ENCODE peak calls at places on chromosomes 2 and 18, in six cellular contexts. P is tibial nerve, D is prostate gland, Y is DND-41, T is neural progenitor cell, F is body of pancreas. R is an unnamed sample.
A peak's percentile ranks its signal among the peaks of the same experiment; 100 is the strongest.

GRCh38 chr2:6653281-6653750 is 212.4 kb downstream of the CMPK2 start:
- DNase-seq in P (no peak), D (no peak), Y (no peak), T (no peak), F (no peak), R (no peak)

GRCh38 chr2:129812654-129813053 is 166.8 kb upstream of the RAB6C start:
- DNase-seq in P (no peak), D (no peak), Y (no peak), T (no peak), F (no peak), R (no peak)

GRCh38 chr2:37585982-37586621 is 85.3 kb downstream of the CDC42EP3 start:
- DNase-seq in P (no peak), D (peak; percentile 40), Y (no peak), T (no peak), F (peak; percentile 50), R (peak; percentile 73)

GRCh38 chr18:79911009-79911870 is 40.2 kb downstream of the SLC66A2 start:
- DNase-seq in P (no peak), D (no peak), Y (no peak), T (peak; percentile 67), F (peak; percentile 1), R (no peak)

GRCh38 chr2:32248299-32248698 is 16.4 kb downstream of the NLRC4 start:
- DNase-seq in P (no peak), D (no peak), Y (no peak), T (no peak), F (no peak), R (no peak)

GRCh38 chr2:40210344-40210967 is 241.4 kb downstream of the SLC8A1 start:
- DNase-seq in P (no peak), D (no peak), Y (no peak), T (no peak), F (no peak), R (no peak)

GRCh38 chr2:47771211-47771610 is 11.7 kb upstream of the MSH6 start:
- DNase-seq in P (no peak), D (no peak), Y (no peak), T (no peak), F (peak; percentile 41), R (no peak)

GRCh38 chr18:79583426-79583825 is 96.2 kb upstream of the CTDP1 start:
- DNase-seq in P (peak; percentile 4), D (no peak), Y (no peak), T (no peak), F (no peak), R (no peak)

GRCh38 chr2:47016172-47016913 is 100.7 kb upstream of the MCFD2 start:
- DNase-seq in P (no peak), D (peak; percentile 46), Y (no peak), T (peak; percentile 51), F (peak; percentile 49), R (no peak)

GRCh38 chr2:95025406-95026319 is at the start of gene MAL:
- DNase-seq in P (no peak), D (no peak), Y (peak; percentile 82), T (peak; percentile 31), F (no peak), R (peak; percentile 51)

GRCh38 chr18:35982404-35983114 is 10.1 kb downstream of the RMP24 start:
- DNase-seq in P (no peak), D (no peak), Y (no peak), T (no peak), F (no peak), R (no peak)

GRCh38 chr18:80170395-80171094 is 61.5 kb downstream of the ADNP2 start:
- DNase-seq in P (no peak), D (no peak), Y (no peak), T (no peak), F (no peak), R (no peak)

GRCh38 chr2:223594259-223594658 is 7.9 kb downstream of the SCG2 start:
- DNase-seq in P (no peak), D (no peak), Y (no peak), T (no peak), F (no peak), R (no peak)

GRCh38 chr18:41695441-41695840 is 259.6 kb upstream of the PIK3C3 start:
- DNase-seq in P (no peak), D (no peak), Y (no peak), T (no peak), F (no peak), R (no peak)

GRCh38 chr2:145016711-145017110 is 496.8 kb upstream of the ZEB2 start:
- DNase-seq in P (no peak), D (peak; percentile 5), Y (no peak), T (no peak), F (no peak), R (no peak)

GRCh38 chr2:145018502-145018901 is 498.6 kb upstream of the ZEB2 start:
- DNase-seq in P (no peak), D (no peak), Y (no peak), T (no peak), F (no peak), R (no peak)

GRCh38 chr2:145015561-145015960 is 495.6 kb upstream of the ZEB2 start:
- DNase-seq in P (no peak), D (no peak), Y (no peak), T (peak; percentile 37), F (no peak), R (no peak)

GRCh38 chr2:145020139-145020538 is 500.2 kb upstream of the ZEB2 start:
- DNase-seq in P (no peak), D (no peak), Y (no peak), T (no peak), F (no peak), R (no peak)

GRCh38 chr2:145017149-145017548 is 497.2 kb upstream of the ZEB2 start:
- DNase-seq in P (no peak), D (no peak), Y (no peak), T (no peak), F (no peak), R (no peak)
- H3K4me1 ChIP-seq in P (no peaks in the 10 kb centered on the region), D (no peaks in the 10 kb centered on the region), Y (no peaks in the 10 kb centered on the region), T (peaks cover 20% of the 10 kb centered on the region), F (no peaks in the 10 kb centered on the region), R (no peaks in the 10 kb centered on the region)

GRCh38 chr2:127672341-127673303 is 2.7 kb downstream of the LIMS2 start:
- DNase-seq in P (no peak), D (no peak), Y (no peak), T (no peak), F (peak; percentile 1), R (no peak)

GRCh38 chr2:127676906-127677305 is 1.6 kb upstream of the LIMS2 start:
- DNase-seq in P (no peak), D (no peak), Y (no peak), T (no peak), F (no peak), R (no peak)

GRCh38 chr2:127673304-127674069 is 1.8 kb downstream of the LIMS2 start:
- DNase-seq in P (no peak), D (no peak), Y (no peak), T (no peak), F (peak; percentile 1), R (no peak)

GRCh38 chr2:127675335-127676261 is at the start of gene LIMS2:
- DNase-seq in P (no peak), D (no peak), Y (no peak), T (peak; percentile 70), F (peak; percentile 28), R (no peak)

DNA sequence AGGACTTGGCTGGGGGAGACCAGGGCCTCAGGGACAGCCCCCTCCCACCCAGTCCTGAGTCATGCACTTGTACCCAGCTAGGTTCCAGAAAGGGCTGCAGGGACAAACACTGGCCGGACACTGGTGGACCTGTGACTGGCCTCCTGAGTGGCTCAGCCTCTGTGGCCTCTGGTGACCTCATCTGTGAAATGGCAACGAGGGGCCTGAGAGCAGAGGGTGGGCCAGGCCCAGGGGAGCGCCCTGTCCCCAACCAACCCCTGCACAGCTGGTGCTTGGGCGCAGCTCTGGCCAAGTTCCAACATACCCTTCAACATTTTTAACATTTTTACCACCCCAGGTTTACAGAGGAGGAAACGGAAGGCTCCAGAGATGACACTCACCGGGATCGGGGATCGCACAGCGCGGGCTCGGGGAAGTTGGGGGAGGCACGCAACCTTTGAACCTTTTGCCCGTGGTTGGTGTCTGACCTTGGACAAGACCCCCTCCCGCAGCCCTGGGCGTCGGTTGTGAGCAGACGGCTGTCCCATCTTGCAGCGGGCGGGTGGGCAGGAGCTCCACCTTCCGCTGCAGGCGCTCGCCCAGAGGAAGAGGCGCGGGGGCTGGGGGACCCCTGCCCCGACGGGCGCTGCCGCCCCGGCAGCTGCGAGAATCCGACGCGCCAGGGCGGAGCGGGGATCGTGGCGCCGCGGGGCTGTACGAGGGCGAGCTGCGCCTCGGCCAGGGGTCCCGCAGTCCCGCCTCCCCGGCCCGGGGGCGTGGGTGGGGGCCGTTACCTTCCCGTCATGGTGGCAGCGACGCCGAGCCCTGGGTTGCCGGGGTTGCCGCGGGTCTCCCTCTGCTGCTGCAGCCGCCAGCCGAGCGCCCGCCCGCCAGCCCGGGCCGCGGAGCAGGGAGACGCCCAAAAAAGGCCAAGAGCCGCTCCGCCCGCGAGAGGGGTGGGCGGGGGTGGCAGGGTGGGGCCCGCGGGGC is 805 bp downstream of the LIMS2 start:
- DNase-seq in P (no peak), D (no peak), Y (no peak), T (peak; percentile 49), F (peak; percentile 14), R (no peak)
- H3K27me3 ChIP-seq in P (no peaks in the 10 kb centered on the region), D (no peaks in the 10 kb centered on the region), Y (peaks cover 4% of the 10 kb centered on the region), T (peaks cover 74% of the 10 kb centered on the region), F (no peaks in the 10 kb centered on the region), R (peaks cover 19% of the 10 kb centered on the region)

GRCh38 chr2:134401081-134401497 is 147.2 kb downstream of the MGAT5 start:
- DNase-seq in P (no peak), D (no peak), Y (no peak), T (no peak), F (peak; percentile 35), R (no peak)

GRCh38 chr2:134401789-134402188 is 147.9 kb downstream of the MGAT5 start:
- DNase-seq in P (no peak), D (no peak), Y (no peak), T (no peak), F (no peak), R (no peak)

GRCh38 chr2:134399096-134399495 is 145.2 kb downstream of the MGAT5 start:
- DNase-seq in P (no peak), D (no peak), Y (no peak), T (no peak), F (no peak), R (no peak)

GRCh38 chr2:134405641-134406081 is 151.8 kb downstream of the MGAT5 start:
- DNase-seq in P (no peak), D (no peak), Y (no peak), T (no peak), F (no peak), R (no peak)

GRCh38 chr2:134402385-134402784 is 148.5 kb downstream of the MGAT5 start:
- DNase-seq in P (no peak), D (no peak), Y (no peak), T (no peak), F (peak; percentile 30), R (no peak)
- H3K27ac ChIP-seq in P (no peak overlapping the region), D (no peak overlapping the region), Y (no peak overlapping the region), T (no peak overlapping the region), F (peak overlapping the region; percentile 2), R (no peak overlapping the region)

GRCh38 chr2:160324917-160325316 is 124.8 kb upstream of the ITGB6 start:
- DNase-seq in P (no peak), D (no peak), Y (no peak), T (no peak), F (no peak), R (no peak)

GRCh38 chr2:160321025-160321424 is 121.0 kb upstream of the ITGB6 start:
- DNase-seq in P (no peak), D (no peak), Y (no peak), T (no peak), F (no peak), R (no peak)

GRCh38 chr2:160319700-160320099 is 119.6 kb upstream of the ITGB6 start:
- DNase-seq in P (no peak), D (no peak), Y (no peak), T (no peak), F (no peak), R (no peak)

GRCh38 chr2:160324161-160324768 is 124.2 kb upstream of the ITGB6 start:
- DNase-seq in P (peak; percentile 36), D (peak; percentile 33), Y (peak; percentile 52), T (peak; percentile 49), F (peak; percentile 65), R (no peak)

GRCh38 chr2:160322320-160322719 is 122.2 kb upstream of the ITGB6 start:
- DNase-seq in P (no peak), D (no peak), Y (no peak), T (no peak), F (no peak), R (no peak)
- H3K4me1 ChIP-seq in P (peaks cover 32% of the 10 kb centered on the region), D (no peaks in the 10 kb centered on the region), Y (no peaks in the 10 kb centered on the region), T (peaks cover 44% of the 10 kb centered on the region), F (peaks cover 6% of the 10 kb centered on the region), R (peaks cover 5% of the 10 kb centered on the region)

R was measured in effector memory CD4-positive, alpha-beta T cell.